ENCODE peak calls at places on chromosomes 3 and 15, in ten cellular contexts. One of them, this sample, is unnamed.

GRCh38 chr3:182644800-182645433 is 148.4 kb upstream of the ATP11B start:
- DNase-seq in activated naive CD8-positive, alpha-beta T cell treated with anti-CD3 and anti-CD28 coated beads, Interleukin-2, amount 10 ng/mL, durations not matched to agents 7 days and 5 days: no peak
- DNase-seq in NCI-H146: no peak
- DNase-seq in AG10803: no peak
- DNase-seq in HS-5: no peak
- DNase-seq in globus pallidus: no peak
- DNase-seq in ovary: no peak
- DNase-seq in SK-MEL-5: no peak
- DNase-seq in lower lobe of right lung: no peak
- DNase-seq in mesendoderm: no peak
- DNase-seq in this sample: no peak

GRCh38 chr3:187747506-187747905 is 2.2 kb upstream of the BCL6 start:
- DNase-seq in activated naive CD8-positive, alpha-beta T cell treated with anti-CD3 and anti-CD28 coated beads, Interleukin-2, amount 10 ng/mL, durations not matched to agents 7 days and 5 days: no peak
- DNase-seq in NCI-H146: no peak
- DNase-seq in AG10803: no peak
- DNase-seq in HS-5: no peak
- DNase-seq in globus pallidus: peak
- DNase-seq in ovary: no peak
- DNase-seq in SK-MEL-5: no peak
- DNase-seq in lower lobe of right lung: no peak
- DNase-seq in mesendoderm: no peak
- DNase-seq in this sample: no peak

GRCh38 chr3:181326637-181327223 is 337.2 kb upstream of the DNAJC19 start:
- DNase-seq in activated naive CD8-positive, alpha-beta T cell treated with anti-CD3 and anti-CD28 coated beads, Interleukin-2, amount 10 ng/mL, durations not matched to agents 7 days and 5 days: no peak
- DNase-seq in NCI-H146: peak
- DNase-seq in AG10803: peak
- DNase-seq in HS-5: peak
- DNase-seq in globus pallidus: peak
- DNase-seq in ovary: no peak
- DNase-seq in SK-MEL-5: peak
- DNase-seq in lower lobe of right lung: no peak
- DNase-seq in mesendoderm: peak
- DNase-seq in this sample: peak

GRCh38 chr15:80776420-80777045 is 2.6 kb upstream of the CEMIP start:
- DNase-seq in activated naive CD8-positive, alpha-beta T cell treated with anti-CD3 and anti-CD28 coated beads, Interleukin-2, amount 10 ng/mL, durations not matched to agents 7 days and 5 days: peak
- DNase-seq in NCI-H146: peak
- DNase-seq in AG10803: peak
- DNase-seq in HS-5: no peak
- DNase-seq in globus pallidus: peak
- DNase-seq in ovary: peak
- DNase-seq in SK-MEL-5: peak
- DNase-seq in lower lobe of right lung: peak
- DNase-seq in mesendoderm: peak
- DNase-seq in this sample: peak

GRCh38 chr3:172592898-172593669 is 69.9 kb upstream of the TNFSF10 start:
- DNase-seq in activated naive CD8-positive, alpha-beta T cell treated with anti-CD3 and anti-CD28 coated beads, Interleukin-2, amount 10 ng/mL, durations not matched to agents 7 days and 5 days: no peak
- DNase-seq in NCI-H146: no peak
- DNase-seq in AG10803: no peak
- DNase-seq in HS-5: no peak
- DNase-seq in globus pallidus: no peak
- DNase-seq in ovary: no peak
- DNase-seq in SK-MEL-5: no peak
- DNase-seq in lower lobe of right lung: no peak
- DNase-seq in mesendoderm: peak
- DNase-seq in this sample: no peak

GRCh38 chr3:25870452-25870851 is 80.6 kb downstream of the OXSM start:
- DNase-seq in activated naive CD8-positive, alpha-beta T cell treated with anti-CD3 and anti-CD28 coated beads, Interleukin-2, amount 10 ng/mL, durations not matched to agents 7 days and 5 days: no peak
- DNase-seq in NCI-H146: no peak
- DNase-seq in AG10803: peak
- DNase-seq in HS-5: no peak
- DNase-seq in globus pallidus: no peak
- DNase-seq in ovary: no peak
- DNase-seq in SK-MEL-5: no peak
- DNase-seq in lower lobe of right lung: no peak
- DNase-seq in mesendoderm: peak
- DNase-seq in this sample: no peak

GRCh38 chr3:197791120-197792018 is at the start of gene LRCH3:
- DNase-seq in activated naive CD8-positive, alpha-beta T cell treated with anti-CD3 and anti-CD28 coated beads, Interleukin-2, amount 10 ng/mL, durations not matched to agents 7 days and 5 days: peak
- DNase-seq in NCI-H146: peak
- DNase-seq in AG10803: peak
- DNase-seq in HS-5: peak
- DNase-seq in globus pallidus: peak
- DNase-seq in ovary: peak
- DNase-seq in SK-MEL-5: peak
- DNase-seq in lower lobe of right lung: peak
- DNase-seq in mesendoderm: peak
- DNase-seq in this sample: peak

GRCh38 chr3:142853270-142854163 is 35.4 kb downstream of the PCOLCE2 start:
- DNase-seq in activated naive CD8-positive, alpha-beta T cell treated with anti-CD3 and anti-CD28 coated beads, Interleukin-2, amount 10 ng/mL, durations not matched to agents 7 days and 5 days: no peak
- DNase-seq in NCI-H146: no peak
- DNase-seq in AG10803: peak
- DNase-seq in HS-5: peak
- DNase-seq in globus pallidus: no peak
- DNase-seq in ovary: no peak
- DNase-seq in SK-MEL-5: no peak
- DNase-seq in lower lobe of right lung: no peak
- DNase-seq in mesendoderm: no peak
- DNase-seq in this sample: peak